ENCODE peak calls at places on chromosome 13, in ten cellular contexts. N is transverse colon, S is suprapubic skin, P is SK-N-SH, G is tibial nerve, H is upper lobe of left lung, C is esophagus muscularis mucosa, R is stomach, F is sigmoid colon, A is A549. Z is an unnamed sample. For H3K4me1, the result is how much of the 10 kb centered on the place peaks cover.

GRCh38 chr13:45102136-45102802 is 18.0 kb upstream of the GTF2F2 start:
- DNase-seq in N (no peak), S (no peak), P (peak), G (no peak), H (no peak), C (no peak), R (no peak), F (no peak), A (no peak), Z (no peak)

GRCh38 chr13:42377640-42378382 is 105.9 kb downstream of the AKAP11 start:
- DNase-seq in N (no peak), S (no peak), P (no peak), G (no peak), H (no peak), C (no peak), R (no peak), F (no peak), A (no peak), Z (no peak)

GRCh38 chr13:59677966-59678814 is 485.5 kb downstream of the DIAPH3 start:
- DNase-seq in N (no peak), S (no peak), P (peak), G (no peak), H (no peak), C (no peak), R (no peak), F (no peak), A (peak), Z (no peak)

GRCh38 chr13:73300718-73301425 is 242.1 kb downstream of the KLF5 start:
- DNase-seq in N (no peak), S (no peak), P (no peak), G (no peak), H (no peak), C (no peak), R (no peak), F (no peak), A (peak), Z (no peak)

GRCh38 chr13:102128216-102128800 is 273.5 kb downstream of the FGF14 start:
- DNase-seq in N (no peak), S (no peak), P (no peak), G (no peak), H (peak), C (no peak), R (no peak), F (no peak), A (no peak), Z (no peak)

GRCh38 chr13:29884671-29885424 is 34.4 kb upstream of the UBL3 start:
- DNase-seq in N (no peak), S (no peak), P (no peak), G (no peak), H (no peak), C (peak), R (no peak), F (no peak), A (no peak), Z (no peak)

GRCh38 chr13:97262058-97262457 is 39.9 kb downstream of the MBNL2 start:
- DNase-seq in N (no peak), S (no peak), P (no peak), G (no peak), H (no peak), C (no peak), R (no peak), F (no peak), A (no peak), Z (no peak)

GRCh38 chr13:73039201-73040108 is 19.4 kb upstream of the KLF5 start:
- DNase-seq in N (no peak), S (no peak), P (no peak), G (no peak), H (no peak), C (no peak), R (no peak), F (no peak), A (no peak), Z (no peak)

GRCh38 chr13:51894239-51894638 is 32.5 kb downstream of the CCDC70 start:
- DNase-seq in N (no peak), S (no peak), P (no peak), G (no peak), H (no peak), C (no peak), R (no peak), F (no peak), A (no peak), Z (no peak)

GRCh38 chr13:29993196-29993595 is 142.8 kb upstream of the UBL3 start:
- DNase-seq in N (no peak), S (no peak), P (no peak), G (no peak), H (no peak), C (peak), R (no peak), F (no peak), A (no peak), Z (no peak)

GRCh38 chr13:107209811-107210210 is 641.9 kb upstream of the ARGLU1 start:
- DNase-seq in N (no peak), S (no peak), P (no peak), G (no peak), H (no peak), C (no peak), R (no peak), F (no peak), A (no peak), Z (no peak)

GRCh38 chr13:40283666-40284065 is 382.8 kb downstream of the FOXO1 start:
- DNase-seq in N (no peak), S (no peak), P (no peak), G (no peak), H (no peak), C (no peak), R (no peak), F (no peak), A (no peak), Z (no peak)

GRCh38 chr13:73521970-73522549 is 463.3 kb downstream of the KLF5 start:
- DNase-seq in N (no peak), S (no peak), P (no peak), G (no peak), H (no peak), C (no peak), R (no peak), F (no peak), A (no peak), Z (no peak)

GRCh38 chr13:50693755-50694154 is 149.7 kb downstream of the DLEU7 start:
- DNase-seq in N (no peak), S (no peak), P (no peak), G (no peak), H (peak), C (no peak), R (peak), F (no peak), A (no peak), Z (no peak)

GRCh38 chr13:91714726-91715334 is 316.4 kb downstream of the GPC5 start:
- DNase-seq in N (no peak), S (no peak), P (peak), G (no peak), H (no peak), C (no peak), R (no peak), F (no peak), A (no peak), Z (no peak)

GRCh38 chr13:51523082-51523518 is 61.2 kb upstream of the WDFY2 start:
- DNase-seq in N (peak), S (no peak), P (peak), G (no peak), H (peak), C (no peak), R (no peak), F (no peak), A (peak), Z (no peak)

GRCh38 chr13:94712287-94712811 is at the start of gene SOX21:
- DNase-seq in N (no peak), S (no peak), P (no peak), G (no peak), H (no peak), C (peak), R (no peak), F (no peak), A (peak), Z (no peak)

GRCh38 chr13:40897058-40897457 is 107.6 kb downstream of the SLC25A15 start:
- DNase-seq in N (no peak), S (no peak), P (no peak), G (no peak), H (no peak), C (no peak), R (no peak), F (no peak), A (no peak), Z (no peak)

GRCh38 chr13:114124921-114125320 is 7.5 kb downstream of the RASA3 start:
- DNase-seq in N (no peak), S (no peak), P (no peak), G (no peak), H (no peak), C (no peak), R (no peak), F (no peak), A (no peak), Z (no peak)

GRCh38 chr13:112725346-112726017 is 35.6 kb downstream of the ATP11A start:
- DNase-seq in N (no peak), S (no peak), P (no peak), G (no peak), H (peak), C (no peak), R (no peak), F (peak), A (peak), Z (peak)

GRCh38 chr13:92677571-92677970 is 549.0 kb upstream of the GPC6 start:
- DNase-seq in N (no peak), S (no peak), P (no peak), G (no peak), H (no peak), C (no peak), R (no peak), F (no peak), A (no peak), Z (no peak)

GRCh38 chr13:21033224-21033855 is 28.0 kb downstream of the LATS2 start:
- DNase-seq in N (peak), S (no peak), P (no peak), G (no peak), H (peak), C (no peak), R (peak), F (peak), A (no peak), Z (no peak)

GRCh38 chr13:108155185-108156106 is 59.9 kb downstream of the LIG4 start:
- DNase-seq in N (peak), S (no peak), P (peak), G (peak), H (peak), C (no peak), R (peak), F (no peak), A (peak), Z (peak)

GRCh38 chr13:92362717-92363116 is 863.9 kb upstream of the GPC6 start:
- DNase-seq in N (no peak), S (no peak), P (no peak), G (no peak), H (no peak), C (no peak), R (no peak), F (no peak), A (no peak), Z (no peak)

GRCh38 chr13:27336005-27336673 is 65.5 kb downstream of the RASL11A start:
- DNase-seq in N (no peak), S (no peak), P (no peak), G (no peak), H (no peak), C (no peak), R (no peak), F (no peak), A (no peak), Z (no peak)

GRCh38 chr13:46556380-46556779 is 3.4 kb downstream of the LRCH1 start:
- DNase-seq in N (no peak), S (no peak), P (no peak), G (no peak), H (no peak), C (no peak), R (no peak), F (no peak), A (no peak), Z (no peak)

GRCh38 chr13:39765801-39766463 is 110.5 kb downstream of the COG6 start:
- DNase-seq in N (peak), S (no peak), P (peak), G (no peak), H (peak), C (no peak), R (peak), F (peak), A (peak), Z (peak)

GRCh38 chr13:97758317-97758716 is 195.2 kb upstream of the IPO5 start:
- DNase-seq in N (no peak), S (no peak), P (no peak), G (no peak), H (no peak), C (peak), R (no peak), F (no peak), A (no peak), Z (no peak)

GRCh38 chr13:62829476-62829875 is 1413.8 kb upstream of the PCDH20 start:
- DNase-seq in N (no peak), S (no peak), P (no peak), G (no peak), H (no peak), C (no peak), R (no peak), F (no peak), A (no peak), Z (no peak)

GRCh38 chr13:27953671-27954405 is 15.3 kb downstream of the CDX2 start:
- DNase-seq in N (peak), S (no peak), P (peak), G (peak), H (peak), C (peak), R (peak), F (peak), A (peak), Z (peak)

GRCh38 chr13:72983085-72983768 is 75.6 kb upstream of the KLF5 start:
- DNase-seq in N (peak), S (no peak), P (no peak), G (no peak), H (peak), C (no peak), R (peak), F (no peak), A (no peak), Z (peak)

GRCh38 chr13:76937416-76937815 is 10.9 kb upstream of the ACOD1 start:
- DNase-seq in N (no peak), S (no peak), P (no peak), G (no peak), H (no peak), C (no peak), R (no peak), F (no peak), A (peak), Z (no peak)

GRCh38 chr13:20828540-20829364 is 55.0 kb upstream of the EEF1AKMT1 start:
- DNase-seq in N (peak), S (no peak), P (peak), G (no peak), H (no peak), C (no peak), R (no peak), F (no peak), A (peak), Z (no peak)

GRCh38 chr13:27036236-27036981 is 135.2 kb downstream of the USP12 start:
- DNase-seq in N (no peak), S (peak), P (no peak), G (no peak), H (no peak), C (no peak), R (no peak), F (no peak), A (peak), Z (no peak)

GRCh38 chr13:24042710-24043440 is 117.6 kb upstream of the SPATA13 start:
- DNase-seq in N (no peak), S (no peak), P (no peak), G (no peak), H (no peak), C (no peak), R (no peak), F (no peak), A (no peak), Z (no peak)

GRCh38 chr13:110305001-110305400 is 2.0 kb downstream of the COL4A1 start:
- DNase-seq in N (no peak), S (no peak), P (peak), G (no peak), H (no peak), C (no peak), R (no peak), F (no peak), A (no peak), Z (no peak)
- H3K27ac ChIP-seq in N (peak), S (no peak), P (peak), G (peak), H (peak), C (peak), R (peak), F (peak), A (no peak), Z (no peak)

GRCh38 chr13:96091164-96091931 is 1.4 kb downstream of the HS6ST3 start:
- DNase-seq in N (no peak), S (peak), P (peak), G (no peak), H (no peak), C (no peak), R (peak), F (no peak), A (no peak), Z (peak)
- H3K4me1 ChIP-seq in N (under half), S (under half), P (under half), G (under half), H (under half), C (under half), R (under half), F (under half), A (under half), Z (under half)

GRCh38 chr13:68727165-68727564 is 1380.5 kb upstream of the ATXN8OS start:
- DNase-seq in N (no peak), S (no peak), P (no peak), G (no peak), H (no peak), C (no peak), R (no peak), F (no peak), A (no peak), Z (no peak)

DNA sequence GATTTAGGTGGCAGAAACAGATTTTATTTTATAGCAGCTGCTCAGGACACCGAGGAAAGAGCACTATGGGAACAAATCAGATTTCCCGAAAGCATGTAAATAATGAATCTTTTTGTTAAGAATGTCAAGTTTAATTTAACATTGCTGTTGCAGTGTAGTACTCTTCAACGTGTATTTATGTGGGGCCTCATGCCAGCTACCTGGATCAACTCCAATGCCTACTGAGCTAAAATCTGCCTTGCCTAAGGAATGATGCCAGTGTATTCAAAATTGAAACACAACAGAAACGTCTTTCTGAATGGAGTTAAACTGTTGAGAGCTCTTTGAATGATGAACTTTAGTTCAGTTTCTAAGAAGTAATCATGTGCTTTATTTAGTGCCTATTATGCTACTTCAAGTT is 1379.8 kb upstream of the ATXN8OS start:
- DNase-seq in N (no peak), S (no peak), P (no peak), G (no peak), H (no peak), C (no peak), R (no peak), F (no peak), A (no peak), Z (no peak)
- TF ChIP-seq EP300 in N (no peak), S (no peak), P (no peak), G (no peak), H (no peak), C (no peak), R (no peak), F (no peak), A (no peak), Z (no peak)

DNA sequence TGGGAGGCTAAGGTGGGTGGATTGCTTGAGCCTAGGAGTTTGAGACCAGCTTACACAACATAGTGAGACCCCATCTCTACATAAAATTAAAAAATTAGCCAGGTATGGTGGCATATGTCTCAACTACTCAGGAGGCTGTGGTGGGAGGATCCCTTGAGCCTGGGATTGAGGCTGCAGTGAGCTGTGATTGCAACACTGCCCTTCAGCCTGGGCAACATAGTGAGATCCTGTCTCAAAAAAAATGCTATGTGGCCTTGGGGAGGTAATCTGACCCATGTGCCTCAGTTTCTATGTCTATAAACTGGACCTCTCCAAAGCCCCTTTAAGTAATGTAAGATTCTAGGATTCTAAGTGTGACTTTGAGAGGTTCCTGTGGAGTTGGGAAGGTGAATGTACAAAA is 25.2 kb downstream of the ARL11 start:
- DNase-seq in N (no peak), S (no peak), P (no peak), G (no peak), H (no peak), C (no peak), R (no peak), F (no peak), A (no peak), Z (no peak)
- H3K27ac ChIP-seq in N (no peak), S (no peak), P (no peak), G (no peak), H (no peak), C (no peak), R (no peak), F (no peak), A (no peak), Z (no peak)

DNA sequence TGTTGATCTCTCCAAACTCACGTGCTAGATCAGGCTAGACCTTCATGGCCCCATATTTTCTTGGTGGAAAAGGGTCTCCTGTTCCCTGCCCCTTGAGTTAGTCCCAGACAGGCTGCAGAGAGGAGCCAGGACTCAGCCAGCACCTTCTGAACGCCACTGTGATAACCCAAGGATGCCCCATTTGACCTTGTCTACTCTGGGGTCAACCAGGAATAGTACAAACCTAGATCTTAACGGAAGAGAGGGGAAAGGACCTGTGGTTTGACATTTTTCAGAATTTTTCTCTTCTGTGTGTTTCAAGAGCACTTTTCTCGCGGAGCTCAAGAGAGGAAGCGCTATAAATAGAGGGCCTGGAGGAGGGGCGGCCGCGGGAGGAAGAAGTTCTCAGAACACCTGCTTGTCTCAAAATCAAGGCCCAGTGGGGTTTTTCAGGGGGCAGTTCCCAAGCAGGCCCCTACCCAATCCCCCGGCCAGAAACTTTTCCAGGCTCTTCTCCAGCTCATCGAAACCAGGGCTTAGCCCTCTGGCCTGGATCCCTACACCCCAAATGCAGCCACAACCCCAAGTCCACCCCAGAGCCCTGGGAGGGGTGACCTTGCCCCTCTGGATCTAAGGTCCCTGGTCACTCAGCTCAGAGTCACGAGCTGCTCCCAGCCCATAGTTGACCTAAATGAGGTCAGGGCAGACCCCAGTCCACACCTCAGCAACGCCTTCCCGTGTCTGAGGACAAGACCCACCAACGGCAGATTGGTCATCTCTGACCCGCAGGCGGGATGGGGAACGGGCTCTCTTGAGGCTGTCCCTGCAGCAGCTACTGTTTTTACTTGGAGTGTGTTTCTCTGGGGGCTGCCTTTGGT is 75.6 kb upstream of the TM9SF2 start:
- DNase-seq in N (peak), S (peak), P (no peak), G (no peak), H (no peak), C (no peak), R (peak), F (no peak), A (no peak), Z (no peak)
- H3K4me1 ChIP-seq in N (under half), S (under half), P (under half), G (under half), H (under half), C (under half), R (under half), F (under half), A (under half), Z (under half)

GRCh38 chr13:38498271-38498670 is 148.6 kb downstream of the UFM1 start:
- DNase-seq in N (no peak), S (no peak), P (no peak), G (no peak), H (no peak), C (no peak), R (no peak), F (no peak), A (no peak), Z (no peak)
- TF ChIP-seq EP300 in N (no peak), S (no peak), P (no peak), G (no peak), H (no peak), C (no peak), R (no peak), F (no peak), A (no peak), Z (no peak)

Z was measured in ovary.